ENCODE peak calls at places on chromosomes 5 and 9, in ten cellular contexts. O is left lung, Q is neural progenitor cell, Z is cardiac muscle cell, K is lower leg skin, T is AG04449, V is neural crest cell, Y is endodermal cell, R is psoas muscle, S is astrocyte of the cerebellum. J is an unnamed sample.

GRCh38 chr5:158727771-158728311 is 371.9 kb downstream of the EBF1 start:
- DNase-seq in O (peak), Q (no peak), Z (no peak), K (peak), T (no peak), V (no peak), Y (no peak), R (peak), S (no peak), J (no peak)

GRCh38 chr5:173583384-173583783 is 33.1 kb downstream of the BOD1 start:
- DNase-seq in O (no peak), Q (no peak), Z (no peak), K (no peak), T (no peak), V (no peak), Y (no peak), R (no peak), S (no peak), J (no peak)

GRCh38 chr9:72065076-72065475 is 4.7 kb upstream of the C9orf57 start:
- DNase-seq in O (no peak), Q (no peak), Z (no peak), K (no peak), T (no peak), V (no peak), Y (no peak), R (no peak), S (no peak), J (no peak)

GRCh38 chr5:34674226-34674625 is 18.1 kb downstream of the RAI14 start:
- DNase-seq in O (no peak), Q (no peak), Z (no peak), K (no peak), T (peak), V (no peak), Y (no peak), R (no peak), S (peak), J (no peak)

GRCh38 chr5:133292300-133292699 is 240.5 kb downstream of the HSPA4 start:
- DNase-seq in O (no peak), Q (no peak), Z (no peak), K (no peak), T (no peak), V (no peak), Y (no peak), R (no peak), S (no peak), J (no peak)

GRCh38 chr5:178353461-178353860 is 120.9 kb upstream of the PHYKPL start:
- DNase-seq in O (no peak), Q (no peak), Z (no peak), K (no peak), T (no peak), V (no peak), Y (no peak), R (no peak), S (no peak), J (no peak)

GRCh38 chr5:66796306-66797292 is 200.4 kb downstream of the MAST4 start:
- DNase-seq in O (peak), Q (no peak), Z (no peak), K (no peak), T (no peak), V (no peak), Y (no peak), R (no peak), S (no peak), J (no peak)

GRCh38 chr5:148353634-148354033 is 18.3 kb downstream of the SPINK9 start:
- DNase-seq in O (no peak), Q (no peak), Z (no peak), K (no peak), T (no peak), V (no peak), Y (no peak), R (no peak), S (no peak), J (no peak)

GRCh38 chr9:113220467-113221002 is 542 bp downstream of the FKBP15 start:
- DNase-seq in O (no peak), Q (peak), Z (no peak), K (no peak), T (no peak), V (no peak), Y (no peak), R (no peak), S (no peak), J (no peak)

GRCh38 chr9:138098908-138099791 is 221.6 kb downstream of the CACNA1B start:
- DNase-seq in O (peak), Q (no peak), Z (no peak), K (no peak), T (no peak), V (no peak), Y (peak), R (no peak), S (no peak), J (no peak)

DNA sequence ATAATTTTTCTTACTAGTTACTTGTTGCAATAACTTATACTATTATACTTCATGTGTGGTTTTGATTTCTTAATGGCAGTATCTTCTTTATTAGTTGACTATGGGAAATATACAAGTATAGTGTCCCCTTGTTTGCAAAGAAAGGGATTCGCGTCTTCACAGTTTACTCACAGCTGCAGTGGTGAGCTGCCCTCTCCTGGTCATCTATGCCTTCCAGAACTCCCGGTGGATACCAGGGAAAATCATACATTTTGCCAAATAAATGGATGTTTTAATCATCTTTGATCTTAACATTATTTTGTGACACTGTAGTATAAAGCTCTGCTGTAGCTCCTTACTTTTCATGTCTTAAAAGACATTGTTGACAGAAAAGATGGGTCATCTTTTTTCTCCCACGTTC is 142.0 kb downstream of the ZCCHC7 start:
- DNase-seq in O (no peak), Q (peak), Z (peak), K (no peak), T (no peak), V (peak), Y (peak), R (no peak), S (peak), J (no peak)
- TF ChIP-seq CTCF in O (no peak), Q (peak), Z (peak), K (no peak), T (peak), V (peak), Y (peak), R (peak), S (peak), J (peak)

DNA sequence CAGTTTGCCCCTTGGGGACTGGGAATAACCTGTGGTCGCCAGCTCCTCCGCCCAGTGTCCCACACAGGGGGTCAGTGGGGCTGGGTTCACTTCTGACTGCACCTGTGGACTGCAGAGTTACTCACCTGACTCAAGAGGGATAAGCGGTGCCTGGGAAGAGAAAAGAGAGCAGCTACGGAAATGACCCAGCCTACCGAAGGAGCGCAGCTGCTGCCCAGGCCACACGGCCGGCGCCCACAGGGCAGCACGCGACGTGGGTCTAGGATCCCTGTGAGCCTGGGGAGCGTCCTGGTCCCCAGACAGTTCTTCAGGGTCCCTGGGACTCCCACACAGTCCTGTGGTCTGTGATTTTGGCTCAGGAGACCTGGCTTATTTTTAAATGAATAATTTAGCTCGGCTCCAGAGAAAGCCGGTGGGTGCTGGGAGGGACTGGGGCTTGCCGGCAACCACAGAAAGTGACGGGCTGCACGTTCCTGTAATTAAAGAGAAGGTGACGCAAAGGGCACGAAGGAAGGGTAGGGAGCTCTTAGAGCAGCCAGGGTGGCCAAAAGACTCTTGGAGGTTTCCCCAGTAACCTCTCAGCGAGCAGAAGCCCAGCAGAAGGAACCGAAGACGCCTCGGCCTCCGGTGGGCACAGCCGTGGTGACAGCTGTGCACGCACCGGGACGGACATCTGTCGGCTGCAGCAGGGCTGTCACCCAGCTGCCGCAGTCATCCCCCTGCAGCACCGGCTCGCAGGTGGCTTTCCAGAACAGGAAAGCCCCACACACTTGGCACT is 97.5 kb upstream of the FCN2 start:
- DNase-seq in O (no peak), Q (no peak), Z (no peak), K (no peak), T (no peak), V (no peak), Y (no peak), R (no peak), S (no peak), J (no peak)
- TF ChIP-seq CTCF in O (no peak), Q (no peak), Z (no peak), K (no peak), T (no peak), V (no peak), Y (no peak), R (no peak), S (no peak), J (no peak)

GRCh38 chr5:86500947-86501346 is 116.8 kb upstream of the COX7C start:
- DNase-seq in O (no peak), Q (peak), Z (peak), K (no peak), T (no peak), V (no peak), Y (peak), R (no peak), S (no peak), J (no peak)
- TF ChIP-seq CTCF in O (no peak), Q (peak), Z (no peak), K (no peak), T (no peak), V (no peak), Y (peak), R (no peak), S (peak), J (no peak)

GRCh38 chr5:32465076-32465475 is 20.5 kb upstream of the ZFR start:
- DNase-seq in O (no peak), Q (no peak), Z (no peak), K (no peak), T (no peak), V (no peak), Y (no peak), R (no peak), S (no peak), J (no peak)
- TF ChIP-seq CTCF in O (no peak), Q (no peak), Z (no peak), K (no peak), T (no peak), V (no peak), Y (peak), R (no peak), S (no peak), J (no peak)

DNA sequence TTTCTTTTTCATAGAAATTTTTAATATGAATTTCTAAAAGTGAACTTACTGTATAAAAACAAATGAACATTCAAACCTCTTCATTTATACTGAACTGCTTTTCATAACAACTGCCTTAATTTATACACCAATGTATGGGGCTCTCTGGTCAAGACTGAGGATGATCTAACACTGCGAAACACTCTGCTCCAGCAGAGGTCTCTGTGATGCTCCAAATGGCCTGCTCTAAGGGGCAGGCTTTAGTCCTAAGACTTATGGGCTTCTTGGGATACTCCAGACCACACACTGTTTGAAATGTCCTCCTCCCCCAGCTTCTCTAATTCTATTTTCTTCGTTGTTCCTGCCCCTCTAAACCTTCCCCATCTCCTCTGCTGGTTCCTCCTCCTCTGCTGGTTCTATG is 58.5 kb downstream of the LIFR start:
- DNase-seq in O (no peak), Q (no peak), Z (no peak), K (no peak), T (no peak), V (no peak), Y (peak), R (no peak), S (peak), J (no peak)
- TF ChIP-seq CTCF in O (no peak), Q (peak), Z (peak), K (no peak), T (peak), V (no peak), Y (peak), R (peak), S (peak), J (no peak)

DNA sequence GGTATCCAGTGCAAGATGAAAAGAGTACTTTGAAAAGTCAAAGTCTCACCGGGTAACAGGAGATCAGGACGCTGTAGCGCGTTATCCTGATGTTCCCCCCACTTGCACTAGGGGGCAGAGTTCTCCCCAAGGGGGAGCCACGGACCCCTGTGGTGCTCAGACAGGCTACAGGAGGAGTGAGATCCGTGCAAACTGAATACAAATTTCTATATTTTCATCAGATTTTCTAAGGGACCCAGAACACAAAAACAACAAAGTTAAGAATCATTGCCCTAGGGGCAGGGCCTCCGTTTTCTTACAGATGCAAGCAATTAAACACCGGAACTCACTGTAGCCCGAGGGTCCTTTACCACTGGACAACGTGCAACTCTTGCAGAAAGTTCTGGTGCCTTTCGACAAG is 2.0 kb downstream of the MYO10 start:
- DNase-seq in O (no peak), Q (peak), Z (peak), K (no peak), T (no peak), V (peak), Y (peak), R (peak), S (no peak), J (peak)
- TF ChIP-seq CTCF in O (peak), Q (peak), Z (peak), K (peak), T (peak), V (peak), Y (peak), R (peak), S (peak), J (peak)

DNA sequence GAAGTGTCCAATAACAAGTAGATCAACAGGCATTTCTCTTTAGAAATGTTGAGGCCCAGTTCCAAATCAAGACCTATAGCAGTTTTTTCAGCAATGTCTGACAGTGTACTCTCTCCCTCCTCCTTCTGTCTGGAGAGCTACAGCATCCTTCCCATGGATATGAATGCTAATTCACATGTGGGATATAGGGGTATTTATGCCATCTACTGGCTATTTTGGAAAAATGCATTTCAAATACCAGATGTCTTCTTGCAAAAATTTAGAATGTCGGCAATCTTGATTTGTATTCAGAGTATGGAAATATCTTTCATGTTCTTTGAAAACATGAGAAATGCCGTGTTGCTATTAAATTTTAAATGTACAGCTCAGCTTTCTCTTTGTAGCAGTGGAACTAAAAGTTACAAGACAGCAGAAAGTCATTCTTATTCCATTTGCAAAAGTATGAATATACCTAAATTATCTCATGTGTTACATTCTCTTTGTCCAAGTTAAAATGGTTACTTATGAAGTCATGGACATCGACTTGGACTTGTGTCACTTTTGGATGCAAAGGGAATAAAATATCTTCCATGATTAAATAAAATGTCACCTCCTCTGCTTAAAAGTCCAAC is 647.8 kb downstream of the TAF11L14 start:
- DNase-seq in O (no peak), Q (peak), Z (peak), K (no peak), T (peak), V (no peak), Y (no peak), R (no peak), S (peak), J (no peak)
- TF ChIP-seq CTCF in O (peak), Q (peak), Z (peak), K (no peak), T (peak), V (peak), Y (peak), R (no peak), S (peak), J (peak)